ENCODE peak calls at places on chromosome 7, in seven cellular contexts. A is neural crest cell; C is aorta; G is posterior vena cava; Q is uterus; O is activated gamma-delta T cell treated with anti-CD3 and anti-CD28 coated beads, Interleukin-2, amount 50 U/mL, for 16 hours; P is hypothalamus. H is an unnamed sample.

GRCh38 chr7:39952378-39952777 is 2.3 kb downstream of the CDK13 start:
- DNase-seq in A (no peak), C (no peak), G (no peak), Q (no peak), O (no peak), P (no peak), H (no peak)

GRCh38 chr7:114087674-114088539 is 169.1 kb upstream of the PPP1R3A start:
- DNase-seq in A (peak; percentile 11), C (peak; percentile 53), G (no peak), Q (no peak), O (no peak), P (no peak), H (peak; percentile 60)

GRCh38 chr7:127447326-127447945 is 54.9 kb upstream of the ZNF800 start:
- DNase-seq in A (no peak), C (no peak), G (no peak), Q (no peak), O (peak; percentile 28), P (no peak), H (no peak)

GRCh38 chr7:88278881-88279280 is 27.8 kb downstream of the STEAP4 start:
- DNase-seq in A (no peak), C (no peak), G (no peak), Q (no peak), O (no peak), P (no peak), H (no peak)

GRCh38 chr7:1160665-1161010 is 642 bp upstream of the ZFAND2A start:
- DNase-seq in A (no peak), C (no peak), G (no peak), Q (no peak), O (no peak), P (no peak), H (no peak)

GRCh38 chr7:138282997-138283396 is 177.1 kb upstream of the TRIM24 start:
- DNase-seq in A (no peak), C (no peak), G (no peak), Q (no peak), O (no peak), P (no peak), H (no peak)

GRCh38 chr7:23696916-23697441 is 13.0 kb upstream of the STK31 start:
- DNase-seq in A (peak; percentile 59), C (peak; percentile 58), G (peak; percentile 84), Q (no peak), O (peak; percentile 29), P (no peak), H (no peak)

GRCh38 chr7:45651540-45651939 is 77.4 kb downstream of the ADCY1 start:
- DNase-seq in A (no peak), C (no peak), G (no peak), Q (no peak), O (no peak), P (no peak), H (peak; percentile 37)

GRCh38 chr7:2821161-2821841 is 22.8 kb downstream of the GNA12 start:
- DNase-seq in A (no peak), C (no peak), G (no peak), Q (no peak), O (no peak), P (no peak), H (no peak)

GRCh38 chr7:50706469-50706937 is 76.2 kb downstream of the GRB10 start:
- DNase-seq in A (no peak), C (no peak), G (no peak), Q (no peak), O (no peak), P (no peak), H (no peak)

GRCh38 chr7:155685070-155685790 is 40.8 kb downstream of the RBM33 start:
- DNase-seq in A (no peak), C (no peak), G (no peak), Q (no peak), O (no peak), P (no peak), H (no peak)

GRCh38 chr7:1368682-1369571 is 90.3 kb downstream of the MICALL2 start:
- DNase-seq in A (peak; percentile 82), C (no peak), G (no peak), Q (no peak), O (no peak), P (no peak), H (no peak)

GRCh38 chr7:123643495-123644428 is 11.9 kb upstream of the LMOD2 start:
- DNase-seq in A (no peak), C (no peak), G (no peak), Q (no peak), O (no peak), P (no peak), H (no peak)

GRCh38 chr7:123131556-123132345 is 68.0 kb downstream of the SLC13A1 start:
- DNase-seq in A (no peak), C (no peak), G (no peak), Q (no peak), O (no peak), P (no peak), H (no peak)

GRCh38 chr7:93031795-93032194 is 86.0 kb downstream of the SAMD9 start:
- DNase-seq in A (no peak), C (no peak), G (no peak), Q (no peak), O (no peak), P (no peak), H (no peak)

GRCh38 chr7:66732439-66732838 is 8.1 kb upstream of the RABGEF1 start:
- DNase-seq in A (no peak), C (no peak), G (no peak), Q (no peak), O (no peak), P (no peak), H (no peak)

GRCh38 chr7:84975586-84976185 is 211.2 kb downstream of the SEMA3D start:
- DNase-seq in A (no peak), C (no peak), G (no peak), Q (no peak), O (no peak), P (no peak), H (no peak)

GRCh38 chr7:636396-636795 is 90.1 kb upstream of the DNAAF5 start:
- DNase-seq in A (no peak), C (peak; percentile 76), G (peak; percentile 85), Q (no peak), O (peak; percentile 31), P (no peak), H (no peak)